ENCODE peak calls at places on chromosomes 16 and 17, in six cellular contexts. One of them, this sample, is unnamed.

GRCh38 chr17:7047566-7047965 is 3.7 kb upstream of the SLC16A11 start:
- DNase-seq in HEK293T: no peak
- DNase-seq in stimulated activated CD4-positive, alpha-beta T cell treated with anti-CD3 and anti-CD28 coated beads, Interleukin-1b, Interleukin-23, amount 100 ng/mL, for 1 hour: no peak
- DNase-seq in T-helper 1 cell: no peak
- DNase-seq in H9: no peak
- DNase-seq in T-helper 2 cell: no peak
- DNase-seq in this sample: no peak

GRCh38 chr16:4651842-4652241 is 27.2 kb downstream of the MGRN1 start:
- DNase-seq in HEK293T: no peak
- DNase-seq in stimulated activated CD4-positive, alpha-beta T cell treated with anti-CD3 and anti-CD28 coated beads, Interleukin-1b, Interleukin-23, amount 100 ng/mL, for 1 hour: no peak
- DNase-seq in T-helper 1 cell: no peak
- DNase-seq in H9: no peak
- DNase-seq in T-helper 2 cell: no peak
- DNase-seq in this sample: no peak

GRCh38 chr17:57434361-57434760 is 178.0 kb downstream of the MSI2 start:
- DNase-seq in HEK293T: no peak
- DNase-seq in stimulated activated CD4-positive, alpha-beta T cell treated with anti-CD3 and anti-CD28 coated beads, Interleukin-1b, Interleukin-23, amount 100 ng/mL, for 1 hour: no peak
- DNase-seq in T-helper 1 cell: no peak
- DNase-seq in H9: no peak
- DNase-seq in T-helper 2 cell: no peak
- DNase-seq in this sample: no peak

GRCh38 chr17:82686366-82687324 is 11.9 kb downstream of the RAB40B start:
- DNase-seq in HEK293T: no peak
- DNase-seq in stimulated activated CD4-positive, alpha-beta T cell treated with anti-CD3 and anti-CD28 coated beads, Interleukin-1b, Interleukin-23, amount 100 ng/mL, for 1 hour: no peak
- DNase-seq in T-helper 1 cell: no peak
- DNase-seq in H9: no peak
- DNase-seq in T-helper 2 cell: no peak
- DNase-seq in this sample: no peak

GRCh38 chr17:45013021-45013997 is 38.1 kb downstream of the DCAKD start:
- DNase-seq in HEK293T: no peak
- DNase-seq in stimulated activated CD4-positive, alpha-beta T cell treated with anti-CD3 and anti-CD28 coated beads, Interleukin-1b, Interleukin-23, amount 100 ng/mL, for 1 hour: no peak
- DNase-seq in T-helper 1 cell: no peak
- DNase-seq in H9: peak
- DNase-seq in T-helper 2 cell: no peak
- DNase-seq in this sample: no peak

GRCh38 chr16:50419116-50419515 is 50.3 kb upstream of the BRD7 start:
- DNase-seq in HEK293T: no peak
- DNase-seq in stimulated activated CD4-positive, alpha-beta T cell treated with anti-CD3 and anti-CD28 coated beads, Interleukin-1b, Interleukin-23, amount 100 ng/mL, for 1 hour: no peak
- DNase-seq in T-helper 1 cell: no peak
- DNase-seq in H9: no peak
- DNase-seq in T-helper 2 cell: no peak
- DNase-seq in this sample: no peak

GRCh38 chr17:50911890-50912289 is 45.7 kb upstream of the TOB1 start:
- DNase-seq in HEK293T: no peak
- DNase-seq in stimulated activated CD4-positive, alpha-beta T cell treated with anti-CD3 and anti-CD28 coated beads, Interleukin-1b, Interleukin-23, amount 100 ng/mL, for 1 hour: no peak
- DNase-seq in T-helper 1 cell: no peak
- DNase-seq in H9: peak
- DNase-seq in T-helper 2 cell: no peak
- DNase-seq in this sample: no peak

GRCh38 chr16:1667271-1667670 is 10.8 kb upstream of the JPT2 start:
- DNase-seq in HEK293T: no peak
- DNase-seq in stimulated activated CD4-positive, alpha-beta T cell treated with anti-CD3 and anti-CD28 coated beads, Interleukin-1b, Interleukin-23, amount 100 ng/mL, for 1 hour: no peak
- DNase-seq in T-helper 1 cell: no peak
- DNase-seq in H9: no peak
- DNase-seq in T-helper 2 cell: no peak
- DNase-seq in this sample: no peak

GRCh38 chr17:80475949-80476876 is at the start of gene NPTX1:
- DNase-seq in HEK293T: peak
- DNase-seq in stimulated activated CD4-positive, alpha-beta T cell treated with anti-CD3 and anti-CD28 coated beads, Interleukin-1b, Interleukin-23, amount 100 ng/mL, for 1 hour: no peak
- DNase-seq in T-helper 1 cell: no peak
- DNase-seq in H9: no peak
- DNase-seq in T-helper 2 cell: no peak
- DNase-seq in this sample: no peak

GRCh38 chr17:80482555-80483308 is 6.3 kb upstream of the NPTX1 start:
- DNase-seq in HEK293T: no peak
- DNase-seq in stimulated activated CD4-positive, alpha-beta T cell treated with anti-CD3 and anti-CD28 coated beads, Interleukin-1b, Interleukin-23, amount 100 ng/mL, for 1 hour: no peak
- DNase-seq in T-helper 1 cell: no peak
- DNase-seq in H9: no peak
- DNase-seq in T-helper 2 cell: no peak
- DNase-seq in this sample: no peak

GRCh38 chr17:1067282-1067956 is 70.5 kb downstream of the TIMM22 start:
- DNase-seq in HEK293T: no peak
- DNase-seq in stimulated activated CD4-positive, alpha-beta T cell treated with anti-CD3 and anti-CD28 coated beads, Interleukin-1b, Interleukin-23, amount 100 ng/mL, for 1 hour: no peak
- DNase-seq in T-helper 1 cell: no peak
- DNase-seq in H9: no peak
- DNase-seq in T-helper 2 cell: no peak
- DNase-seq in this sample: no peak

GRCh38 chr17:17348872-17349723 is 45.9 kb downstream of the NT5M start:
- DNase-seq in HEK293T: no peak
- DNase-seq in stimulated activated CD4-positive, alpha-beta T cell treated with anti-CD3 and anti-CD28 coated beads, Interleukin-1b, Interleukin-23, amount 100 ng/mL, for 1 hour: no peak
- DNase-seq in T-helper 1 cell: no peak
- DNase-seq in H9: peak
- DNase-seq in T-helper 2 cell: no peak
- DNase-seq in this sample: no peak

GRCh38 chr17:33580215-33580614 is 287.1 kb upstream of the ASIC2 start:
- DNase-seq in HEK293T: no peak
- DNase-seq in stimulated activated CD4-positive, alpha-beta T cell treated with anti-CD3 and anti-CD28 coated beads, Interleukin-1b, Interleukin-23, amount 100 ng/mL, for 1 hour: no peak
- DNase-seq in T-helper 1 cell: no peak
- DNase-seq in H9: no peak
- DNase-seq in T-helper 2 cell: no peak
- DNase-seq in this sample: no peak

GRCh38 chr16:77434365-77435239 is at the start of gene ADAMTS18:
- DNase-seq in HEK293T: peak
- DNase-seq in stimulated activated CD4-positive, alpha-beta T cell treated with anti-CD3 and anti-CD28 coated beads, Interleukin-1b, Interleukin-23, amount 100 ng/mL, for 1 hour: no peak
- DNase-seq in T-helper 1 cell: no peak
- DNase-seq in H9: peak
- DNase-seq in T-helper 2 cell: no peak
- DNase-seq in this sample: no peak

GRCh38 chr16:80601182-80601581 is 60.4 kb downstream of the DYNLRB2 start:
- DNase-seq in HEK293T: no peak
- DNase-seq in stimulated activated CD4-positive, alpha-beta T cell treated with anti-CD3 and anti-CD28 coated beads, Interleukin-1b, Interleukin-23, amount 100 ng/mL, for 1 hour: no peak
- DNase-seq in T-helper 1 cell: no peak
- DNase-seq in H9: no peak
- DNase-seq in T-helper 2 cell: no peak
- DNase-seq in this sample: no peak

GRCh38 chr16:71917900-71918299 is 22.6 kb downstream of the IST1 start:
- DNase-seq in HEK293T: no peak
- DNase-seq in stimulated activated CD4-positive, alpha-beta T cell treated with anti-CD3 and anti-CD28 coated beads, Interleukin-1b, Interleukin-23, amount 100 ng/mL, for 1 hour: no peak
- DNase-seq in T-helper 1 cell: no peak
- DNase-seq in H9: no peak
- DNase-seq in T-helper 2 cell: no peak
- DNase-seq in this sample: peak

GRCh38 chr16:15031179-15031578 is 24.7 kb downstream of the NTAN1 start:
- DNase-seq in HEK293T: no peak
- DNase-seq in stimulated activated CD4-positive, alpha-beta T cell treated with anti-CD3 and anti-CD28 coated beads, Interleukin-1b, Interleukin-23, amount 100 ng/mL, for 1 hour: no peak
- DNase-seq in T-helper 1 cell: no peak
- DNase-seq in H9: peak
- DNase-seq in T-helper 2 cell: no peak
- DNase-seq in this sample: no peak

GRCh38 chr16:55021595-55022475 is 91.2 kb downstream of the IRX5 start:
- DNase-seq in HEK293T: no peak
- DNase-seq in stimulated activated CD4-positive, alpha-beta T cell treated with anti-CD3 and anti-CD28 coated beads, Interleukin-1b, Interleukin-23, amount 100 ng/mL, for 1 hour: no peak
- DNase-seq in T-helper 1 cell: no peak
- DNase-seq in H9: peak
- DNase-seq in T-helper 2 cell: no peak
- DNase-seq in this sample: peak

GRCh38 chr17:49387374-49388289 is 25.6 kb upstream of the ZNF652 start:
- DNase-seq in HEK293T: no peak
- DNase-seq in stimulated activated CD4-positive, alpha-beta T cell treated with anti-CD3 and anti-CD28 coated beads, Interleukin-1b, Interleukin-23, amount 100 ng/mL, for 1 hour: no peak
- DNase-seq in T-helper 1 cell: no peak
- DNase-seq in H9: no peak
- DNase-seq in T-helper 2 cell: no peak
- DNase-seq in this sample: no peak

GRCh38 chr17:75662511-75662910 is 4.4 kb downstream of the RECQL5 start:
- DNase-seq in HEK293T: no peak
- DNase-seq in stimulated activated CD4-positive, alpha-beta T cell treated with anti-CD3 and anti-CD28 coated beads, Interleukin-1b, Interleukin-23, amount 100 ng/mL, for 1 hour: no peak
- DNase-seq in T-helper 1 cell: no peak
- DNase-seq in H9: no peak
- DNase-seq in T-helper 2 cell: no peak
- DNase-seq in this sample: no peak

GRCh38 chr17:50560185-50560824 is at the start of gene CACNA1G:
- DNase-seq in HEK293T: peak
- DNase-seq in stimulated activated CD4-positive, alpha-beta T cell treated with anti-CD3 and anti-CD28 coated beads, Interleukin-1b, Interleukin-23, amount 100 ng/mL, for 1 hour: peak
- DNase-seq in T-helper 1 cell: peak
- DNase-seq in H9: peak
- DNase-seq in T-helper 2 cell: peak
- DNase-seq in this sample: peak

This sample was measured in EH.